ENCODE peak calls at places on chromosomes 16 and 17, in five cellular contexts. F is effector memory CD4-positive, alpha-beta T cell; X is suprapubic skin; B is cardiac muscle cell; U is pancreas. L is an unnamed sample. For H3K27me3, the result is how much of the 10 kb centered on the place peaks cover.

GRCh38 chr17:14771543-14771942 is 470.7 kb downstream of the HS3ST3B1 start:
- DNase-seq in U (no peak), X (no peak), B (no peak), F (no peak), L (no peak)

GRCh38 chr17:48597775-48598631 is 4.4 kb upstream of the HOXB5 start:
- DNase-seq in F (no peak), U (no peak), B (no peak), X (no peak), L (no peak)

GRCh38 chr17:71919181-71919580 is 201.6 kb upstream of the SOX9 start:
- DNase-seq in F (no peak), X (no peak), U (no peak), B (peak), L (no peak)

GRCh38 chr16:46803373-46803772 is 27.6 kb downstream of the C16orf87 start:
- DNase-seq in U (no peak), X (no peak), F (no peak), B (no peak), L (no peak)

GRCh38 chr16:56871172-56871593 is 6.2 kb downstream of the SLC12A3 start:
- DNase-seq in U (peak), F (no peak), X (no peak), B (peak), L (no peak)

GRCh38 chr17:8163978-8164814 is 1.4 kb upstream of the VAMP2 start:
- DNase-seq in F (peak), B (peak), U (peak), X (peak), L (no peak)

GRCh38 chr16:84024854-84025253 is 17.7 kb downstream of the SLC38A8 start:
- DNase-seq in B (peak), U (no peak), X (no peak), F (no peak), L (no peak)

GRCh38 chr16:76756951-76757350 is 434.0 kb upstream of the MON1B start:
- DNase-seq in F (no peak), U (no peak), X (no peak), B (no peak), L (no peak)

GRCh38 chr16:89357460-89357859 is 132.9 kb downstream of the ANKRD11 start:
- DNase-seq in U (no peak), B (no peak), F (no peak), X (no peak), L (no peak)

GRCh38 chr17:76296186-76296585 is 11.9 kb downstream of the QRICH2 start:
- DNase-seq in U (no peak), X (no peak), F (no peak), B (peak), L (no peak)

GRCh38 chr17:49997773-49998703 is 3.0 kb upstream of the DLX3 start:
- DNase-seq in U (peak), X (peak), B (peak), F (peak), L (no peak)

GRCh38 chr16:68084504-68085258 is 489 bp upstream of the NFATC3 start:
- DNase-seq in X (peak), U (peak), F (peak), B (peak), L (peak)

GRCh38 chr17:32659419-32659842 is 172.6 kb downstream of the CDK5R1 start:
- DNase-seq in X (peak), U (peak), B (peak), F (peak), L (peak)

GRCh38 chr16:78973041-78973440 is 627.5 kb downstream of the MAF start:
- DNase-seq in X (no peak), B (peak), F (no peak), U (no peak), L (no peak)

GRCh38 chr16:19696312-19696711 is 21.7 kb downstream of the KNOP1 start:
- DNase-seq in F (peak), B (peak), U (peak), X (peak), L (no peak)

GRCh38 chr17:42414782-42415409 is 8.2 kb downstream of the CAVIN1 start:
- DNase-seq in F (no peak), U (no peak), B (no peak), X (no peak), L (no peak)

GRCh38 chr17:7640783-7641182 is 9.9 kb upstream of the ATP1B2 start:
- DNase-seq in X (no peak), U (no peak), B (no peak), F (no peak), L (no peak)

GRCh38 chr16:87076950-87077749 is 240.0 kb downstream of the C16orf95 start:
- DNase-seq in U (peak), F (no peak), B (peak), X (no peak), L (no peak)

GRCh38 chr16:88009566-88010342 is 58.5 kb downstream of the BANP start:
- DNase-seq in B (no peak), U (no peak), F (no peak), X (no peak), L (peak)

GRCh38 chr16:78953526-78953925 is 647.0 kb downstream of the MAF start:
- DNase-seq in F (no peak), B (no peak), U (no peak), X (no peak), L (no peak)

GRCh38 chr16:79632289-79632688 is 31.8 kb upstream of the MAF start:
- DNase-seq in U (no peak), X (no peak), F (no peak), B (no peak), L (no peak)

GRCh38 chr17:49002766-49003165 is 5.6 kb downstream of the IGF2BP1 start:
- DNase-seq in X (no peak), U (no peak), F (no peak), B (no peak), L (no peak)

GRCh38 chr17:2090210-2090641 is 35.3 kb downstream of the HIC1 start:
- DNase-seq in U (no peak), B (no peak), F (no peak), X (no peak), L (no peak)
- H3K27ac ChIP-seq in U (no peak), B (no peak), F (peak), X (peak), L (no peak)

DNA sequence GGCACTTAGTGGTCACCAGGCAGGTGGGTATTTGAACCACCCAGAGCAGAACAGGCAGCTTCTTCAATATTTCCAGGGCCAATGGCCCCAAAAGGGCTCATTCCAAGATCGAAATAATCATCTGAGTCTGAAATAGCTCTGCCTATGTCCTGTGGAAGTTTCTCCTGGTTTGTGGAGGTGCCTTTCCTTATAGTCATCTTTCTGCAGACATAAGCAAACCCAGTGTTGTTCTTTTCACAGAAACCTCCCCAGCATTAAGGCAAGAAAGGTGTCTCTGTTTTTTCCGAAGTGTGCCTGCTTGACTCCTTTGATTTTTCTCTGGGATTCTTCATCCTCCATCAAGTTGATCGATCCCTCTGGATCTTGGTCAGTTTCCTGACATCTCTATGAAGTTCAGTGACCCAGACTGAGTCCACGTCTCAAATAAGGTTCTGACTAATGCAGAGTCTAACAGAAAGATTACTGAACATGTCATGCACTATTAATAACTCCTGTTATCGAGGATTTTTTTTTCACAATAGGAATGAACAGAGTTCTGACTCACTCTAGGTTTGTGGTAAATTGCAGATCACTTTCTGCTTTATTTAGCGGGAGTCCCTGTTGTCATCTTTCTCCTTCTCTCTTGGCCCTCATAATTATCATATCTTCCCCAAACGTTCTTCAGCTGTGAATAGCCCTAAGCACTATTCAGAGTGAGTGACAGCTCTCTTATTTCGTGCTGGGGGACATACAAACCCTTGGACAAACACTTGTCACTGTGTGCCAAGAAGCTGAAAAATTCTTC is 1.5 kb downstream of the LRRC3C start:
- DNase-seq in B (peak), X (no peak), F (no peak), U (no peak), L (no peak)
- H3K4me3 ChIP-seq in B (no peak), X (no peak), F (no peak), U (no peak), L (no peak)

DNA sequence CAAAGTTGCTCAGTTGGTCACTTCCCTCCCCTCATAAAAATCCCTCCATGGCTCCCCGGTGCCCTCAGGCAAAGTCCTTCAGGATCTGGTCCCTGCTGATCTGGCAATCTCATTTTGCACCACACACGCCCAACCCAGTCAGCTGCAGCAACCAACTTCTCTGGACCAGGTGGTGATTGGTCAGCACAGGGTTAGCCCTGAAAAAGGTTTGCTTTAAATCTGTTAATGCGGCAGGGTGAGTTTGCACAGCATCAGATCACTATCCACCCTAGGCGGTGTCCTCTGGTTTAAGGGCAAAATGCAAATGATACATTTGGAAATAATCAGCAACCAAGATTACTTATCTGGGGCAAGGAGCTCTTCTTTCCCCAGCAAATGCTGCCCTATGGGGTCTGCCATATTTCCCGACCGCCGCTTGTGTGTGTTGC is 42.9 kb upstream of the TNRC6C start:
- DNase-seq in U (no peak), B (no peak), F (no peak), X (no peak), L (no peak)
- H3K27me3 ChIP-seq in U (under half), B (under half), F (under half), X (under half), L (under half)

GRCh38 chr17:80630721-80631120 is 86.1 kb downstream of the RPTOR start:
- DNase-seq in U (no peak), B (no peak), X (no peak), F (no peak), L (no peak)

GRCh38 chr17:80633994-80634566 is 89.4 kb downstream of the RPTOR start:
- DNase-seq in B (no peak), X (no peak), U (no peak), F (no peak), L (no peak)

GRCh38 chr17:80631142-80632045 is 86.8 kb downstream of the RPTOR start:
- DNase-seq in X (no peak), U (no peak), B (no peak), F (no peak), L (no peak)

GRCh38 chr17:80632046-80632581 is 87.5 kb downstream of the RPTOR start:
- DNase-seq in B (no peak), X (no peak), F (no peak), U (no peak), L (no peak)

GRCh38 chr17:80633197-80633596 is 88.6 kb downstream of the RPTOR start:
- DNase-seq in F (no peak), B (no peak), U (no peak), X (no peak), L (no peak)
- H3K27ac ChIP-seq in F (no peak), B (peak), U (no peak), X (no peak), L (no peak)

GRCh38 chr16:14186007-14186953 is 115.2 kb downstream of the MRTFB start:
- DNase-seq in B (peak), U (no peak), F (no peak), X (no peak), L (no peak)
- H3K4me3 ChIP-seq in B (peak), U (no peak), F (no peak), X (peak), L (no peak)

DNA sequence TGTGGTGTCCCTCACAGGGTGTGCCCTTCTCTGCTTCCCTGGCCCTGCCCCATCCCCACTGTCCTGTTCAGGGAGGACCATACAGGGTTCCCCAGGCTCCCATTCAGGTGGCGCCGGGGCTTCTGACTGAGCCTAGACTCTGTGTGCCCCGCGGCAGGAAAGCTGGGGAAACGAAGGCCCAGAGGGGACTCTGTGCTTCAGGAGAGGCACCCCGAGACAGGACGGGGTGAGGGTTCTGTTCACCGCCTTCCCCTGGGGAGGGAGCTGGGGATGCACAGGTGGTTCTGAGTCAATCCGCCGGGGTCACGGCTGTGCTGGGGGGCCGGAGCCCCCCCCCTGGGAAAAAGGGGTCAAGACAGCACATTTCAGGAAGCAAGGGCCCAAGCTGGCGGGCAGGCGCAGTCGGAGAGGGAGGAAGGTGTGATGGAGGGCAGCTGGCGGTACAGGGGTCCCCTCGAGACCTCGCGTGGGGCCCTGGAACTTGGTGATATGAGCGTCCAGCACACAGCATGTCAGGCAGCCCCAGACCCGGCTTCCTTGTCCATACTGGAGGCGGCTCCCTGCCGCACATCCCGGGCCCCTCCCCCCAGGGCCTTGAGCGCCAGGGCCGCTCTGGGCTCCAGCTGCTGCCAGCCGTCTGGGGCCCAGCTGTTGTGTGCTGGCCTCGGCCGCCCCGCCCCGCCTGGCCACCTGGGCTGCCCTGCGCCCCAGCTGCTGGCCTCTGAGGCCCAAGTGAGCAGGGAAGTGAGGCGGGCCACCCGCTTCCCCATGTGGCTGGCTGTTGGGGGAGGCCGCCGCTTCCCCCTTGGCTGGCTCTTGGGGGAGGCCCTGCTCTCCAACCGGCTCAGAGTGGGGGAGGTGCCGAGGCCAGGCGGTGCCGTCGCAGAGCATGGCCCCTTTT is 5.6 kb upstream of the NOTUM start:
- DNase-seq in F (no peak), X (no peak), B (peak), U (peak), L (no peak)
- H3K27me3 ChIP-seq in F (under half), X (under half), B (under half), U (under half), L (under half)

DNA sequence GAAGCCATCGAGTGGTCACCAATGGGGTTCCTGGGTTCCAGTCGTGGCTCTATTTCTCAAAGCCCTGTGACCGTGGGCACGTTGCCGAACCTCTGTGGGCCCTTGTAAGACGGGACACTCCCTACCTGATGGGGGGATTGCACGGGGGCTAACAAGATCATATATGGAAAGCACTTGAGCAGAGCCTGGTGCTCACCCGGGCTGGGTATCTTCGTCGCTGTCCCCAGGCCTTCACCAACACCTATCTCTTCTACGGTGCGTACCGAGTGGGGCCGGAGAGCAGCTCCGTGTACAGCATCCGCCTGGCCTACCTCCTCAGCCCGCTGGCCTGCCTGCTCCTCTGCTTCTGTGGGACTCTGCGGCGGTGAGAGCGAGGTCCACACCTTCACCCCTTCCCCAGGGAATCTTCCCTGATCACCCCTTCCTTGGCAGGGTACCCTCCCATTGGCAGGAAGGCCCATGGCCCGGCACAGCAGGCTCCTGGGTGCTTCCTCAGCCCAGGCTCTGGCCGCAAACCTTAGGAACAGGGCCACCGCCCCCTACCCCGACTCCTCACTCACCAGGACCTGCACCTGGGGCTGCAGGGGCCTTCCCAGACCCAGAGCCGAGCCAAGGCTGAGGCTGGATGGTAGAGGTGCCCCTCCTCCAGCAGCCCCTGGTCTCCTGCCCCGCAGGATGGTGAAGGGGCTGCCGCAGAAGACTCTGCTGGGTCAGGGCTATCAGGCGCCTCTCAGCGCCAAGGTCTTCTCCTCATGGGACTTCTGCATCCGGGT is 2.8 kb downstream of the TMC8 start:
- DNase-seq in F (no peak), U (peak), B (no peak), X (no peak), L (no peak)
- H3K27ac ChIP-seq in F (peak), U (no peak), B (no peak), X (no peak), L (no peak)

GRCh38 chr17:75163074-75163473 is 8.8 kb upstream of the JPT1 start:
- DNase-seq in F (no peak), B (no peak), U (no peak), X (peak), L (no peak)

GRCh38 chr17:75154195-75155106 is at the start of gene JPT1:
- DNase-seq in U (peak), F (peak), B (peak), X (peak), L (peak)

GRCh38 chr17:75155191-75155601 is 884 bp upstream of the JPT1 start:
- DNase-seq in F (no peak), X (peak), U (no peak), B (no peak), L (no peak)

GRCh38 chr17:75160211-75160610 is 5.9 kb upstream of the JPT1 start:
- DNase-seq in F (no peak), X (no peak), B (no peak), U (no peak), L (no peak)

GRCh38 chr17:75159196-75160031 is 5.1 kb upstream of the JPT1 start:
- DNase-seq in U (no peak), X (peak), B (peak), F (no peak), L (no peak)
- H3K4me3 ChIP-seq in U (no peak), X (no peak), B (no peak), F (no peak), L (no peak)

DNA sequence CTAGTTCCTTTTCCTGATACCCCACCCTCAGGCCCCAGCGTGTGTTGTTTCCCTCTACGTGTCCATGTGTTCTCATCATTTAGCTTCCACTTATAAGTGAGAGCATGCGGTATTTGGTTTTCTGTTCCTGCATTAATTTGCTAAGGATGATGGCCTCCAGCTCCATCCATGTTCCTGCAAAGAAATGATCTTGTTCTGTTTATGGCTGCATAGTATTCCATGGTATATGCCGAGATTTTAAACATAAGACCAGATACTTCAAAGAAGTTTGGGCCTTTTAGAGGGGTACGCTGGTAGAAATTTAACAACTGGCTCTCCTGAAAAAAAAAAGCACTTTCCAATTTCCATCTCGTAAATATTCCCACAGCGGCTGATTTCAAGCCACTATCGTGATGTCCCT is 59.8 kb downstream of the IRF8 start:
- DNase-seq in U (no peak), X (no peak), B (no peak), F (no peak), L (no peak)
- H3K27me3 ChIP-seq in U (under half), X (under half), B (under half), F (under half), L (under half)

GRCh38 chr16:27671410-27671809 is 121.5 kb downstream of the KATNIP start:
- DNase-seq in X (no peak), U (no peak), F (no peak), B (no peak), L (no peak)
- H3K27ac ChIP-seq in X (no peak), U (no peak), F (no peak), B (no peak), L (no peak)